ENCODE peak calls at places on chromosome X, in ten cellular contexts. H is T-helper 2 cell; O is NCI-H2171; Y is NCI-H345; J is NCI-H1417; F is CD8-positive, alpha-beta T cell; I is mesothelial cell of epicardium; B is suprapubic skin; A is T-helper 1 cell; M is EL. X is an unnamed sample.

GRCh38 chrX:274904-275475 is 6.2 kb upstream of the PLCXD1 start:
- DNase-seq in H (no peak), O (no peak), Y (no peak), J (no peak), F (no peak), I (no peak), B (peak; percentile 77), A (no peak), M (no peak), X (no peak)

GRCh38 chrX:88170528-88170927 is 576.5 kb upstream of the CPXCR1 start:
- DNase-seq in H (no peak), O (no peak), Y (no peak), J (no peak), F (no peak), I (no peak), B (no peak), A (no peak), M (no peak), X (no peak)

GRCh38 chrX:56503941-56504673 is 59.3 kb upstream of the UBQLN2 start:
- DNase-seq in H (no peak), O (no peak), Y (no peak), J (no peak), F (no peak), I (no peak), B (no peak), A (no peak), M (peak; percentile 15), X (no peak)

GRCh38 chrX:41705680-41706374 is 17.1 kb downstream of the GPR34 start:
- DNase-seq in H (no peak), O (no peak), Y (no peak), J (no peak), F (no peak), I (no peak), B (no peak), A (no peak), M (no peak), X (no peak)

GRCh38 chrX:108735680-108736508 is 469 bp downstream of the IRS4 start:
- DNase-seq in H (no peak), O (no peak), Y (peak; percentile 21), J (peak; percentile 72), F (no peak), I (no peak), B (no peak), A (no peak), M (peak; percentile 6), X (no peak)

GRCh38 chrX:15675490-15675921 is 10.9 kb upstream of the CLTRN start:
- DNase-seq in H (peak; percentile 84), O (peak; percentile 64), Y (peak; percentile 86), J (peak; percentile 99), F (peak; percentile 87), I (peak; percentile 53), B (peak; percentile 82), A (peak; percentile 64), M (no peak), X (peak; percentile 78)

GRCh38 chrX:110703641-110704040 is 92.0 kb downstream of the CHRDL1 start:
- DNase-seq in H (no peak), O (no peak), Y (peak; percentile 45), J (peak; percentile 26), F (no peak), I (no peak), B (no peak), A (no peak), M (no peak), X (no peak)

GRCh38 chrX:118726887-118727685 is at the start of gene IL13RA1:
- DNase-seq in H (no peak), O (peak; percentile 6), Y (peak; percentile 77), J (peak; percentile 91), F (peak; percentile 5), I (peak; percentile 70), B (peak; percentile 80), A (no peak), M (peak; percentile 84), X (peak; percentile 81)

GRCh38 chrX:72713130-72713529 is 976 bp downstream of the PHKA1 start:
- DNase-seq in H (peak; percentile 9), O (no peak), Y (no peak), J (peak; percentile 41), F (no peak), I (no peak), B (no peak), A (no peak), M (no peak), X (no peak)

GRCh38 chrX:22165732-22166457 is 106.8 kb upstream of the CBLL2 start:
- DNase-seq in H (no peak), O (no peak), Y (no peak), J (peak; percentile 54), F (no peak), I (no peak), B (no peak), A (no peak), M (peak; percentile 33), X (no peak)

GRCh38 chrX:44415639-44416386 is 72.3 kb upstream of the EFHC2 start:
- DNase-seq in H (no peak), O (no peak), Y (no peak), J (no peak), F (no peak), I (no peak), B (no peak), A (no peak), M (no peak), X (no peak)

GRCh38 chrX:65667157-65667502 is 324 bp upstream of the MSN start:
- DNase-seq in H (no peak), O (no peak), Y (no peak), J (no peak), F (no peak), I (no peak), B (no peak), A (no peak), M (no peak), X (no peak)

GRCh38 chrX:46929439-46930018 is 17.3 kb downstream of the JADE3 start:
- DNase-seq in H (no peak), O (no peak), Y (no peak), J (no peak), F (no peak), I (no peak), B (no peak), A (no peak), M (peak; percentile 43), X (no peak)